ENCODE peak calls at places on chromosomes 1 and 21, in nine cellular contexts. P, M, O, I, H, F, X, T and Y are unnamed samples.

GRCh38 chr1:95226781-95227660 is 7.0 kb upstream of the RWDD3 start:
- DNase-seq in P (no peak), M (no peak), O (no peak), I (no peak), H (no peak), F (no peak), X (no peak), T (no peak), Y (no peak)

GRCh38 chr21:33661146-33661545 is 18.8 kb downstream of the ITSN1 start:
- DNase-seq in P (no peak), M (no peak), O (peak), I (no peak), H (no peak), F (no peak), X (no peak), T (no peak), Y (no peak)

GRCh38 chr1:162904579-162904978 is 43.6 kb upstream of the CCDC190 start:
- DNase-seq in P (no peak), M (no peak), O (no peak), I (no peak), H (no peak), F (no peak), X (no peak), T (no peak), Y (no peak)

GRCh38 chr1:156400191-156400920 is 31.3 kb downstream of the RHBG start:
- DNase-seq in P (no peak), M (no peak), O (no peak), I (no peak), H (no peak), F (no peak), X (no peak), T (no peak), Y (no peak)

GRCh38 chr1:201324821-201325677 is 41.7 kb downstream of the PKP1 start:
- DNase-seq in P (no peak), M (no peak), O (no peak), I (no peak), H (no peak), F (no peak), X (no peak), T (no peak), Y (no peak)

GRCh38 chr1:11324562-11324961 is 51.6 kb downstream of the UBIAD1 start:
- DNase-seq in P (no peak), M (peak), O (no peak), I (no peak), H (no peak), F (no peak), X (no peak), T (no peak), Y (no peak)

GRCh38 chr1:27428316-27429028 is 36.0 kb downstream of the GPR3 start:
- DNase-seq in P (no peak), M (peak), O (peak), I (peak), H (no peak), F (no peak), X (no peak), T (no peak), Y (peak)

GRCh38 chr1:54377040-54377691 is 29.0 kb downstream of the SSBP3 start:
- DNase-seq in P (no peak), M (no peak), O (no peak), I (peak), H (no peak), F (no peak), X (no peak), T (no peak), Y (no peak)

GRCh38 chr1:32981003-32981909 is 16.6 kb upstream of the RNF19B start:
- DNase-seq in P (no peak), M (no peak), O (peak), I (peak), H (peak), F (no peak), X (peak), T (no peak), Y (peak)

GRCh38 chr1:98781906-98782305 is 120.4 kb downstream of the SNX7 start:
- DNase-seq in P (no peak), M (no peak), O (no peak), I (no peak), H (no peak), F (no peak), X (no peak), T (no peak), Y (no peak)

GRCh38 chr1:183697814-183698590 is 44.9 kb upstream of the APOBEC4 start:
- DNase-seq in P (no peak), M (no peak), O (peak), I (no peak), H (no peak), F (no peak), X (no peak), T (no peak), Y (no peak)

GRCh38 chr21:16587141-16587570 is 857.4 kb downstream of the USP25 start:
- DNase-seq in P (no peak), M (peak), O (peak), I (no peak), H (peak), F (no peak), X (no peak), T (no peak), Y (peak)

GRCh38 chr1:61887076-61887867 is 145.0 kb downstream of the PATJ start:
- DNase-seq in P (no peak), M (no peak), O (no peak), I (no peak), H (peak), F (no peak), X (no peak), T (no peak), Y (no peak)

GRCh38 chr1:153944822-153945117 is 1.7 kb downstream of the DENND4B start:
- DNase-seq in P (no peak), M (no peak), O (no peak), I (no peak), H (no peak), F (no peak), X (no peak), T (no peak), Y (no peak)

GRCh38 chr21:34154878-34155277 is 81.5 kb downstream of the MRPS6 start:
- DNase-seq in P (no peak), M (no peak), O (no peak), I (no peak), H (no peak), F (no peak), X (no peak), T (no peak), Y (no peak)

GRCh38 chr1:44089371-44090070 is 29.1 kb upstream of the KLF17 start:
- DNase-seq in P (peak), M (no peak), O (peak), I (peak), H (no peak), F (no peak), X (no peak), T (no peak), Y (no peak)

GRCh38 chr1:216173315-216173714 is 249.9 kb downstream of the USH2A start:
- DNase-seq in P (no peak), M (no peak), O (no peak), I (no peak), H (no peak), F (no peak), X (no peak), T (no peak), Y (no peak)

GRCh38 chr1:19689131-19689757 is 24.6 kb downstream of the HTR6 start:
- DNase-seq in P (no peak), M (peak), O (no peak), I (no peak), H (no peak), F (no peak), X (no peak), T (no peak), Y (no peak)

GRCh38 chr1:21156019-21156418 is 20.7 kb downstream of the EIF4G3 start:
- DNase-seq in P (no peak), M (no peak), O (no peak), I (no peak), H (no peak), F (no peak), X (no peak), T (no peak), Y (no peak)

GRCh38 chr1:241253491-241253890 is 103.5 kb downstream of the RGS7 start:
- DNase-seq in P (no peak), M (no peak), O (no peak), I (no peak), H (no peak), F (no peak), X (no peak), T (no peak), Y (no peak)

GRCh38 chr1:20365421-20366075 is 74.9 kb downstream of the VWA5B1 start:
- DNase-seq in P (no peak), M (no peak), O (no peak), I (no peak), H (no peak), F (no peak), X (no peak), T (no peak), Y (no peak)

GRCh38 chr1:45925728-45926287 is 122.4 kb downstream of the MAST2 start:
- DNase-seq in P (no peak), M (no peak), O (peak), I (no peak), H (no peak), F (no peak), X (peak), T (no peak), Y (no peak)

GRCh38 chr1:23556661-23557470 is 2.4 kb downstream of the ID3 start:
- DNase-seq in P (no peak), M (no peak), O (peak), I (no peak), H (peak), F (peak), X (no peak), T (no peak), Y (no peak)

GRCh38 chr1:150150511-150151021 is 850 bp downstream of the PLEKHO1 start:
- DNase-seq in P (peak), M (peak), O (no peak), I (peak), H (no peak), F (no peak), X (no peak), T (no peak), Y (peak)

GRCh38 chr1:207750901-207751300 is 953 bp upstream of the CD46 start:
- DNase-seq in P (no peak), M (no peak), O (peak), I (peak), H (no peak), F (no peak), X (no peak), T (no peak), Y (peak)

GRCh38 chr1:229310833-229311232 is 32.0 kb downstream of the CCSAP start:
- DNase-seq in P (no peak), M (no peak), O (no peak), I (no peak), H (no peak), F (no peak), X (no peak), T (no peak), Y (no peak)

GRCh38 chr1:102897537-102897936 is 210.8 kb downstream of the COL11A1 start:
- DNase-seq in P (no peak), M (no peak), O (peak), I (no peak), H (peak), F (no peak), X (no peak), T (no peak), Y (no peak)

GRCh38 chr1:243748706-243749283 is 101.2 kb downstream of the AKT3 start:
- DNase-seq in P (no peak), M (peak), O (peak), I (peak), H (peak), F (peak), X (peak), T (no peak), Y (peak)
- TF ChIP-seq MAX in P (no peak), M (no peak), O (no peak), I (no peak), H (no peak), F (no peak), X (no peak), T (no peak), Y (no peak)

DNA sequence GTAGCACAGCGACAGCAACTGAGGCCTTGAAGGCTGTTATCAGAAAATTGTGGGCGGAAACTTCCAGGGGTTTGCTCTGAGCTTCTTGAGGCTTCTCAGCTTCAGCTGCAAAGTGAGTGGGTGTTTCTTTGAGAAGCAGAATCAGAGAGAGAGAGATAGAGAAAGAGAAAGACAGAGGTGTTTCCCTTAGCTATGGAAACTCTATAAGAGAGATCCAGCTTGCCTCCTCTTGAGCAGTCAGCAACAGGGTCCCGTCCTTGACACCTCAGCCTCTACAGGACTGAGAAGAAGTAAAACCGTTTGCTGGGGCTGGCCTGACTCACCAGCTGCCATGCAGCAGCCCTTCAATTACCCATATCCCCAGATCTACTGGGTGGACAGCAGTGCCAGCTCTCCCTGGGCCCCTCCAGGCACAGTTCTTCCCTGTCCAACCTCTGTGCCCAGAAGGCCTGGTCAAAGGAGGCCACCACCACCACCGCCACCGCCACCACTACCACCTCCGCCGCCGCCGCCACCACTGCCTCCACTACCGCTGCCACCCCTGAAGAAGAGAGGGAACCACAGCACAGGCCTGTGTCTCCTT is at the start of gene FASLG:
- DNase-seq in P (no peak), M (no peak), O (no peak), I (peak), H (no peak), F (no peak), X (no peak), T (no peak), Y (no peak)
- TF ChIP-seq MAX in P (no peak), M (no peak), O (no peak), I (no peak), H (no peak), F (no peak), X (no peak), T (no peak), Y (no peak)

GRCh38 chr1:151993734-151994496 is at the start of gene S100A10:
- DNase-seq in P (peak), M (peak), O (peak), I (peak), H (peak), F (no peak), X (no peak), T (no peak), Y (peak)
- TF ChIP-seq MAX in P (no peak), M (peak), O (no peak), I (no peak), H (peak), F (peak), X (no peak), T (peak), Y (no peak)

DNA sequence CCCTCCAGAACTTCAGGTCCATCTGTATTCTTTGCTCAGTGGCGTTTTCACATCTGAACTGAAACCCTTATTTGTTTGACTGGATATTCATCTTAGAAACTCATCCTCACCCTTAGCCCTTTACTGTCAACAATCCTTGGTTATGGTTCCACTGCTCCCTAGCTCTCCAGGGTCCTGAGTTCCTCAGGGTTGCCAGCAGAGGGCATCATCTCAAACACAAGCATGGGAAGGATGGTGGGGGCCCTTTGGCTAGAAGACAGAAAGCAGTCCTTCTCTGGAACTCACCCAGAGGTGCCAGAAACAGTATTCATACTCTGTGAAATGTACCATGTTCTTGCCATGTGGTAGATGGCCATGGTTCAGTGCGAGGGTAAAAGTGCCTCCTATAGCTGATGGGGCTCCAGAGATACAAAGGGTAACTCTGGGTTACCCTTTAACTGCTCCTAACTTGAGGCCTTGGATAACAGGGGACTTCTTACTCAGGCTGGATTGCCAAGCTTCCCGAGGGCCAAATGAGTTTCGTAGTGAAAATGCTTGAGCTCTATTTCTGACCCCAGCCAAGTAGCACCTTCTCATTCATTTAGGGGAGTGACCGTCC is 11.3 kb downstream of the NCSTN start:
- DNase-seq in P (peak), M (peak), O (no peak), I (peak), H (peak), F (no peak), X (no peak), T (no peak), Y (peak)
- TF ChIP-seq MAX in P (no peak), M (no peak), O (no peak), I (no peak), H (no peak), F (no peak), X (no peak), T (no peak), Y (no peak)

GRCh38 chr1:218813247-218813646 is 360.4 kb upstream of the LYPLAL1 start:
- DNase-seq in P (no peak), M (no peak), O (no peak), I (no peak), H (no peak), F (no peak), X (no peak), T (no peak), Y (no peak)
- TF ChIP-seq MAX in P (no peak), M (no peak), O (no peak), I (no peak), H (no peak), F (no peak), X (no peak), T (no peak), Y (no peak)